ENCODE peak calls at places on chromosome 10, in seven cellular contexts. T, Z, H, A, R, P and M are unnamed samples.

GRCh38 chr10:43045631-43046287 is 31.1 kb upstream of the RET start:
- DNase-seq in T (no peak), Z (no peak), H (no peak), A (no peak), R (peak; percentile 17), P (no peak), M (no peak)

GRCh38 chr10:79143879-79144278 is 75.1 kb downstream of the ZMIZ1 start:
- DNase-seq in T (no peak), Z (no peak), H (no peak), A (no peak), R (no peak), P (no peak), M (no peak)

GRCh38 chr10:122373713-122374112 is 795 bp upstream of the PLEKHA1 start:
- DNase-seq in T (no peak), Z (peak; percentile 39), H (no peak), A (no peak), R (no peak), P (peak; percentile 19), M (no peak)

GRCh38 chr10:78451592-78451991 is 417.9 kb downstream of the RPS24 start:
- DNase-seq in T (no peak), Z (no peak), H (no peak), A (no peak), R (no peak), P (no peak), M (no peak)

GRCh38 chr10:119401671-119402395 is 140.7 kb downstream of the RGS10 start:
- DNase-seq in T (no peak), Z (peak; percentile 82), H (no peak), A (no peak), R (no peak), P (no peak), M (peak; percentile 58)

GRCh38 chr10:47041401-47042198 is 130.4 kb downstream of the PTPN20 start:
- DNase-seq in T (no peak), Z (no peak), H (no peak), A (no peak), R (no peak), P (no peak), M (no peak)

GRCh38 chr10:4790045-4790444 is 36.0 kb upstream of the AKR1E2 start:
- DNase-seq in T (no peak), Z (no peak), H (no peak), A (no peak), R (no peak), P (no peak), M (no peak)

GRCh38 chr10:32417906-32418547 is 27.9 kb upstream of the CCDC7 start:
- DNase-seq in T (peak; percentile 1), Z (no peak), H (no peak), A (no peak), R (no peak), P (no peak), M (no peak)

GRCh38 chr10:71774916-71775702 is 1.8 kb upstream of the VSIR start:
- DNase-seq in T (peak; percentile 10), Z (no peak), H (no peak), A (no peak), R (no peak), P (no peak), M (no peak)

GRCh38 chr10:125494631-125495239 is 188.2 kb downstream of the TEX36 start:
- DNase-seq in T (no peak), Z (no peak), H (no peak), A (no peak), R (no peak), P (no peak), M (no peak)

GRCh38 chr10:293636-294035 is 158.4 kb downstream of the ZMYND11 start:
- DNase-seq in T (no peak), Z (no peak), H (no peak), A (no peak), R (no peak), P (no peak), M (no peak)

GRCh38 chr10:18224626-18225445 is 84.6 kb downstream of the CACNB2 start:
- DNase-seq in T (no peak), Z (no peak), H (no peak), A (no peak), R (no peak), P (no peak), M (peak; percentile 18)

GRCh38 chr10:71158902-71159301 is 53.5 kb upstream of the UNC5B start:
- DNase-seq in T (no peak), Z (no peak), H (no peak), A (no peak), R (no peak), P (no peak), M (no peak)

GRCh38 chr10:72250666-72251065 is 23.1 kb upstream of the DDIT4 start:
- DNase-seq in T (no peak), Z (peak; percentile 22), H (no peak), A (no peak), R (no peak), P (no peak), M (no peak)

GRCh38 chr10:17425584-17426262 is 28.7 kb downstream of the ST8SIA6 start:
- DNase-seq in T (no peak), Z (no peak), H (no peak), A (peak; percentile 15), R (no peak), P (no peak), M (no peak)

GRCh38 chr10:125175807-125176206 is 15.4 kb upstream of the CTBP2 start:
- DNase-seq in T (no peak), Z (no peak), H (no peak), A (no peak), R (no peak), P (no peak), M (no peak)

GRCh38 chr10:3527869-3528268 is 257.1 kb downstream of the KLF6 start:
- DNase-seq in T (no peak), Z (no peak), H (no peak), A (no peak), R (no peak), P (no peak), M (no peak)

GRCh38 chr10:79239275-79239779 is 107.9 kb upstream of the PPIF start:
- DNase-seq in T (peak; percentile 20), Z (peak; percentile 64), H (no peak), A (no peak), R (no peak), P (peak; percentile 87), M (peak; percentile 37)

GRCh38 chr10:11178606-11179221 is 161.0 kb downstream of the CELF2 start:
- DNase-seq in T (no peak), Z (no peak), H (no peak), A (peak; percentile 77), R (no peak), P (peak; percentile 93), M (no peak)

GRCh38 chr10:102718220-102718619 is 3.8 kb downstream of the SFXN2 start:
- DNase-seq in T (no peak), Z (no peak), H (no peak), A (no peak), R (no peak), P (peak; percentile 67), M (peak; percentile 37)

GRCh38 chr10:102408728-102409603 is 9.6 kb downstream of the PSD start:
- DNase-seq in T (peak; percentile 63), Z (no peak), H (no peak), A (peak; percentile 54), R (no peak), P (peak; percentile 77), M (peak; percentile 75)

GRCh38 chr10:90968448-90969086 is 47.7 kb upstream of the ANKRD1 start:
- DNase-seq in T (no peak), Z (no peak), H (no peak), A (no peak), R (no peak), P (no peak), M (no peak)

GRCh38 chr10:34229917-34230316 is 585.2 kb downstream of the PARD3 start:
- DNase-seq in T (no peak), Z (no peak), H (no peak), A (no peak), R (no peak), P (no peak), M (no peak)

GRCh38 chr10:126262971-126263370 is 125.3 kb downstream of the ADAM12 start:
- DNase-seq in T (no peak), Z (no peak), H (no peak), A (no peak), R (no peak), P (no peak), M (no peak)

GRCh38 chr10:132368881-132369635 is 27.9 kb upstream of the PWWP2B start:
- DNase-seq in T (no peak), Z (no peak), H (no peak), A (no peak), R (peak; percentile 15), P (no peak), M (no peak)

GRCh38 chr10:63260860-63261251 is 127.7 kb downstream of the NRBF2 start:
- DNase-seq in T (no peak), Z (no peak), H (no peak), A (no peak), R (no peak), P (no peak), M (no peak)

GRCh38 chr10:65708057-65708456 is 1217.8 kb upstream of the LRRTM3 start:
- DNase-seq in T (no peak), Z (no peak), H (no peak), A (no peak), R (no peak), P (no peak), M (no peak)